ENCODE peak calls at places on chromosome 5, in six cellular contexts. S is H9, H is IMR-90, J is H1, O is trophoblast cell, M is mesenchymal stem cell. C is an unnamed sample. For H3K79me1, the result is how much of the 10 kb centered on the place peaks cover.

GRCh38 chr5:153233933-153234332 is 256.5 kb upstream of the GRIA1 start:
- DNase-seq in S (no peak), H (no peak), J (no peak), O (no peak), M (no peak), C (no peak)

GRCh38 chr5:143239877-143240518 is 163.5 kb downstream of the NR3C1 start:
- DNase-seq in S (no peak), H (peak), J (no peak), O (no peak), M (peak), C (no peak)

GRCh38 chr5:17743580-17744435 is 109.5 kb downstream of the TAF11L14 start:
- DNase-seq in S (no peak), H (peak), J (no peak), O (peak), M (no peak), C (no peak)

GRCh38 chr5:132049093-132049492 is 11.4 kb upstream of the IL3 start:
- DNase-seq in S (peak), H (no peak), J (no peak), O (peak), M (no peak), C (no peak)

GRCh38 chr5:176631383-176631970 is 1.0 kb downstream of the EIF4E1B start:
- DNase-seq in S (no peak), H (no peak), J (no peak), O (no peak), M (no peak), C (no peak)

GRCh38 chr5:38853753-38854470 is 8.1 kb downstream of the OSMR start:
- DNase-seq in S (no peak), H (peak), J (no peak), O (peak), M (peak), C (no peak)

GRCh38 chr5:115096034-115096769 is 73.5 kb downstream of the TRIM36 start:
- DNase-seq in S (no peak), H (no peak), J (no peak), O (no peak), M (peak), C (no peak)

GRCh38 chr5:65535529-65535987 is 27.4 kb downstream of the CENPK start:
- DNase-seq in S (no peak), H (peak), J (no peak), O (peak), M (peak), C (no peak)

GRCh38 chr5:126366199-126366560 is 57.0 kb upstream of the GRAMD2B start:
- DNase-seq in S (no peak), H (no peak), J (no peak), O (peak), M (no peak), C (no peak)

GRCh38 chr5:81251922-81252321 is 18.8 kb downstream of the CKMT2 start:
- DNase-seq in S (no peak), H (no peak), J (no peak), O (no peak), M (no peak), C (no peak)

GRCh38 chr5:173315495-173316352 is 12.5 kb downstream of the STC2 start:
- DNase-seq in S (no peak), H (peak), J (no peak), O (peak), M (peak), C (no peak)

GRCh38 chr5:93088566-93088965 is 492.5 kb downstream of the NR2F1-AS1 start:
- DNase-seq in S (no peak), H (no peak), J (no peak), O (no peak), M (no peak), C (no peak)

GRCh38 chr5:167014657-167015056 is 1276.8 kb upstream of the WWC1 start:
- DNase-seq in S (no peak), H (no peak), J (no peak), O (no peak), M (no peak), C (no peak)

GRCh38 chr5:169567079-169567478 is 16.5 kb upstream of the SPDL1 start:
- DNase-seq in S (peak), H (peak), J (no peak), O (no peak), M (no peak), C (no peak)

GRCh38 chr5:83077662-83078261 is 415 bp downstream of the XRCC4 start:
- DNase-seq in S (no peak), H (peak), J (no peak), O (peak), M (peak), C (no peak)

GRCh38 chr5:669842-670395 is 23.2 kb downstream of the TPPP start:
- DNase-seq in S (no peak), H (no peak), J (no peak), O (peak), M (no peak), C (no peak)

GRCh38 chr5:128844354-128844923 is 120.8 kb upstream of the SLC27A6 start:
- DNase-seq in S (no peak), H (peak), J (no peak), O (peak), M (peak), C (peak)

GRCh38 chr5:58335518-58335917 is 124.4 kb downstream of the PLK2 start:
- DNase-seq in S (no peak), H (peak), J (no peak), O (peak), M (no peak), C (no peak)

GRCh38 chr5:28400076-28400475 is 1361.7 kb upstream of the CDH9 start:
- DNase-seq in S (no peak), H (no peak), J (no peak), O (no peak), M (no peak), C (no peak)

GRCh38 chr5:28398185-28398584 is 1359.8 kb upstream of the CDH9 start:
- DNase-seq in S (no peak), H (no peak), J (no peak), O (no peak), M (no peak), C (no peak)

GRCh38 chr5:28402590-28403301 is 1364.4 kb upstream of the CDH9 start:
- DNase-seq in S (no peak), H (no peak), J (no peak), O (no peak), M (no peak), C (no peak)

GRCh38 chr5:28399211-28399610 is 1360.8 kb upstream of the CDH9 start:
- DNase-seq in S (no peak), H (no peak), J (no peak), O (no peak), M (no peak), C (no peak)

GRCh38 chr5:28397502-28397941 is 1359.1 kb upstream of the CDH9 start:
- DNase-seq in S (no peak), H (no peak), J (no peak), O (peak), M (peak), C (no peak)
- H2BK5ac ChIP-seq in S (no peak), H (no peak), J (no peak), O (no peak), M (peak), C (no peak)

GRCh38 chr5:150500328-150500841 is 7.5 kb upstream of the NDST1 start:
- DNase-seq in S (no peak), H (no peak), J (no peak), O (no peak), M (no peak), C (no peak)

GRCh38 chr5:150498971-150499370 is 9.0 kb upstream of the NDST1 start:
- DNase-seq in S (no peak), H (no peak), J (no peak), O (no peak), M (no peak), C (no peak)

GRCh38 chr5:150498501-150498900 is 9.4 kb upstream of the NDST1 start:
- DNase-seq in S (peak), H (no peak), J (peak), O (no peak), M (no peak), C (peak)

GRCh38 chr5:150500905-150501304 is 7.0 kb upstream of the NDST1 start:
- DNase-seq in S (no peak), H (no peak), J (no peak), O (peak), M (no peak), C (no peak)

GRCh38 chr5:150499437-150499956 is 8.4 kb upstream of the NDST1 start:
- DNase-seq in S (no peak), H (no peak), J (no peak), O (no peak), M (no peak), C (no peak)
- H3K79me1 ChIP-seq in S (under half), H (under half), J (under half), O (under half), M (under half), C (under half)

GRCh38 chr5:14370386-14370785 is 211.2 kb upstream of the OTULINL start:
- DNase-seq in S (no peak), H (no peak), J (no peak), O (no peak), M (no peak), C (no peak)
- H3K14ac ChIP-seq in S (no peak), H (no peak), J (no peak), O (no peak), M (no peak), C (no peak)

GRCh38 chr5:109479260-109479860 is 69.6 kb upstream of the PJA2 start:
- DNase-seq in S (no peak), H (peak), J (no peak), O (peak), M (peak), C (no peak)

GRCh38 chr5:109483395-109483974 is 73.7 kb upstream of the PJA2 start:
- DNase-seq in S (no peak), H (no peak), J (no peak), O (no peak), M (no peak), C (no peak)

GRCh38 chr5:109485030-109485429 is 75.3 kb upstream of the PJA2 start:
- DNase-seq in S (no peak), H (no peak), J (no peak), O (no peak), M (peak), C (no peak)

GRCh38 chr5:109484597-109484996 is 74.8 kb upstream of the PJA2 start:
- DNase-seq in S (no peak), H (no peak), J (no peak), O (no peak), M (no peak), C (no peak)

GRCh38 chr5:109482748-109483147 is 73.0 kb upstream of the PJA2 start:
- DNase-seq in S (no peak), H (no peak), J (no peak), O (no peak), M (no peak), C (no peak)
- H2BK5ac ChIP-seq in S (no peak), H (no peak), J (no peak), O (no peak), M (no peak), C (no peak)

DNA sequence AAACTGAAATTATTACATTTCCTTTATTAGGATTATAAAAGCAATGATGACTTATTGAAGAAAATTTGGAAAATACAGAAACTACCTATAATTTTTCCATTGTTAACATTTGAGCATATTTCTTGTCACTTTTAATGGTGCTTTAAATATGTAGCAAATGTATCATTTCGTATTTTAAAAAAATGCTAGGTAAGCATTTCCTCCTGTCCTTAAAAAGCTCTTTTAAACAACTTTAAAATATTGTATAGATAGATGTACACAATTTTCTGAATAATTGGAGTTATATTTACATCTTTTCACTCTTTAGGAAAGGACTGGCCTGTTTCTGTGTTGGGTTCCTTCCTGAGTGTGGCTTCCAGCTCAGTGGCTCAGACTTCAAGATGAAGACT is 15.6 kb downstream of the TENT4A start:
- DNase-seq in S (no peak), H (no peak), J (no peak), O (no peak), M (no peak), C (no peak)
- H3K79me1 ChIP-seq in S (under half), H (under half), J (under half), O (under half), M (under half), C (under half)

GRCh38 chr5:96619946-96620345 is 42.2 kb upstream of the CAST start:
- DNase-seq in S (no peak), H (no peak), J (no peak), O (no peak), M (no peak), C (no peak)

GRCh38 chr5:96615223-96615622 is 47.0 kb upstream of the CAST start:
- DNase-seq in S (no peak), H (peak), J (no peak), O (no peak), M (no peak), C (no peak)

GRCh38 chr5:96614110-96614691 is 48.0 kb upstream of the CAST start:
- DNase-seq in S (peak), H (peak), J (peak), O (peak), M (peak), C (peak)

GRCh38 chr5:96616801-96617200 is 45.4 kb upstream of the CAST start:
- DNase-seq in S (no peak), H (no peak), J (no peak), O (no peak), M (no peak), C (no peak)
- H3K14ac ChIP-seq in S (no peak), H (no peak), J (no peak), O (no peak), M (no peak), C (no peak)

GRCh38 chr5:60792438-60792837 is 51.6 kb downstream of the ELOVL7 start:
- DNase-seq in S (no peak), H (no peak), J (no peak), O (no peak), M (no peak), C (no peak)

GRCh38 chr5:60794691-60795090 is 49.4 kb downstream of the ELOVL7 start:
- DNase-seq in S (no peak), H (no peak), J (no peak), O (no peak), M (no peak), C (no peak)

GRCh38 chr5:60802216-60802615 is 41.9 kb downstream of the ELOVL7 start:
- DNase-seq in S (no peak), H (no peak), J (no peak), O (no peak), M (no peak), C (no peak)

GRCh38 chr5:60801406-60802090 is 42.5 kb downstream of the ELOVL7 start:
- DNase-seq in S (no peak), H (no peak), J (no peak), O (no peak), M (no peak), C (no peak)

GRCh38 chr5:60797482-60798153 is 46.5 kb downstream of the ELOVL7 start:
- DNase-seq in S (peak), H (no peak), J (no peak), O (no peak), M (no peak), C (no peak)
- H2BK5ac ChIP-seq in S (no peak), H (no peak), J (peak), O (no peak), M (no peak), C (no peak)

DNA sequence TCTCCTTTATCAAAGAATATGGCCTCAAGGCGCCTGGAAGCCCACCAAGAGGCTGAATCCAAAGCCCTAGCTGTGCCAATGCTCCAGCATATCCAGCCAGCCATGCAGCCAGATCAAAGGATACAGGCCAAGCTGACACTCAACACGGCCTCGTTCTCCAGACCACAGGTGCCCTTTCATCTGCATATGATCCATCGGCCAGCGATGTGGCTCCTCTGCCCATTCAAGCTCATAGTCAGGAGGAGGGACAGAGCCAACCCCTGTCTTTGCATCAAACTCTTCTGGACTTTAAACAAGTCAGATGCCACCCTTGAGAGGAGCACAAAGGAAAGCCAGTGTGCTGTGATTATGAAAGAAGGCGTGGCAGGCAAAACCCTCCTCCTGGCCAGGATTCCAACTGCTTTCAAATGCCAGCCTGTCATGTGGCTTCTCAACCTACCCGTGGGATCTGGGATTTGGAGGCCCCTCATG is 42.5 kb downstream of the ADAM19 start:
- DNase-seq in S (no peak), H (no peak), J (no peak), O (peak), M (no peak), C (no peak)
- H3K79me1 ChIP-seq in S (under half), H (under half), J (under half), O (under half), M (half or more), C (under half)

GRCh38 chr5:118597448-118597847 is 390.9 kb downstream of the DTWD2 start:
- DNase-seq in S (no peak), H (no peak), J (no peak), O (no peak), M (no peak), C (no peak)

GRCh38 chr5:118592678-118593328 is 395.5 kb downstream of the DTWD2 start:
- DNase-seq in S (no peak), H (no peak), J (no peak), O (no peak), M (no peak), C (no peak)

GRCh38 chr5:118603278-118603677 is 385.1 kb downstream of the DTWD2 start:
- DNase-seq in S (no peak), H (no peak), J (no peak), O (no peak), M (no peak), C (no peak)

GRCh38 chr5:118596255-118596654 is 392.1 kb downstream of the DTWD2 start:
- DNase-seq in S (no peak), H (no peak), J (no peak), O (no peak), M (no peak), C (no peak)

DNA sequence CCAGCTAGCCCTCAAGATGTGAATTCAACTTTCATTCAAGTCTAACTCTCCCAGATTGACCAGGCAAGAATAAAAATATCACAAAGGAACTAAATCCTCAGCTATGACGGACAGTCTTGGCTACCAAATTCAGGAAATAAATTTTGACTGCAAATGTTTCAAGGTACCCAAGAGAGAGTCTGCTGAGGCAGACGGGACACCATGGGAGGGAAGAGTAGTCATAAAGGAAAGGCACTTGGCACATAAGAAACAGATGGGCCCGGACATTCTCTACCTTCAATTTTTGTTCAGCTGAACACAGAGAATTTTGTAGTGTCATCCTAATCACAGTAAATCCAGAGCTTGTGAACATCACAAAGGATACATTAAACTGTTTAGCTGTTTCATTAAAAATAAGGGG is 390.0 kb downstream of the DTWD2 start:
- DNase-seq in S (no peak), H (no peak), J (no peak), O (no peak), M (no peak), C (no peak)
- H3K14ac ChIP-seq in S (no peak), H (no peak), J (no peak), O (no peak), M (no peak), C (no peak)

GRCh38 chr5:94621763-94622162 is 3.3 kb downstream of the SLF1 start:
- DNase-seq in S (no peak), H (no peak), J (no peak), O (no peak), M (no peak), C (no peak)

GRCh38 chr5:94620257-94620656 is 1.8 kb downstream of the SLF1 start:
- DNase-seq in S (no peak), H (no peak), J (no peak), O (no peak), M (no peak), C (no peak)

GRCh38 chr5:94618029-94618492 is 343 bp downstream of the KIAA0825 start:
- DNase-seq in S (peak), H (peak), J (no peak), O (peak), M (peak), C (no peak)

GRCh38 chr5:94615843-94616242 is 2.6 kb downstream of the KIAA0825 start:
- DNase-seq in S (no peak), H (no peak), J (no peak), O (no peak), M (no peak), C (no peak)

GRCh38 chr5:94618493-94619328 is at the start of the genes KIAA0825 and SLF1:
- DNase-seq in S (peak), H (peak), J (peak), O (peak), M (peak), C (peak)
- H2BK5ac ChIP-seq in S (no peak), H (peak), J (peak), O (no peak), M (no peak), C (peak)